ENCODE peak calls at places on chromosomes 4 and X, in ten cellular contexts. L is mesenchymal stem cell; Q is NCI-H226; Y is suprapubic skin; A is GM12864; S is CD4-positive, alpha-beta T cell; U is psoas muscle; N is CD8-positive, alpha-beta T cell; Z is spleen; X is dorsolateral prefrontal cortex. D is an unnamed sample.

GRCh38 chr4:27005512-27006246 is 145.0 kb downstream of the STIM2 start:
- DNase-seq in Q (peak), Z (no peak), X (no peak), A (no peak), N (no peak), S (no peak), Y (no peak), U (no peak), L (peak), D (no peak)

GRCh38 chr4:27048350-27049100 is 187.9 kb downstream of the STIM2 start:
- DNase-seq in Y (no peak), N (no peak), S (no peak), Q (no peak), L (peak), U (no peak), X (no peak), A (no peak), Z (no peak), D (no peak)

GRCh38 chr4:181418491-181418890 is 824.7 kb upstream of the TENM3 start:
- DNase-seq in Z (no peak), Q (no peak), S (no peak), N (no peak), X (no peak), L (no peak), A (no peak), Y (no peak), U (no peak), D (no peak)

GRCh38 chr4:134200811-134201215 is 776 bp downstream of the PABPC4L start:
- DNase-seq in X (no peak), Q (no peak), L (no peak), A (no peak), Z (peak), N (no peak), U (peak), Y (no peak), S (no peak), D (no peak)

GRCh38 chrX:130758072-130758471 is 144.9 kb downstream of the ENOX2 start:
- DNase-seq in S (no peak), X (no peak), Q (no peak), L (no peak), N (no peak), U (no peak), Z (no peak), Y (no peak), A (no peak), D (no peak)

GRCh38 chr4:27350161-27350560 is 489.5 kb downstream of the STIM2 start:
- DNase-seq in A (no peak), Y (no peak), Q (peak), N (no peak), U (no peak), X (no peak), L (peak), S (no peak), Z (no peak), D (no peak)

GRCh38 chr4:7989654-7990053 is 50.0 kb upstream of the AFAP1 start:
- DNase-seq in A (no peak), Q (no peak), X (no peak), S (no peak), L (no peak), Z (no peak), U (no peak), N (no peak), Y (no peak), D (no peak)

GRCh38 chr4:42638276-42638675 is 18.6 kb downstream of the ATP8A1 start:
- DNase-seq in L (no peak), N (no peak), A (no peak), Z (no peak), Y (no peak), S (no peak), Q (no peak), U (no peak), X (no peak), D (no peak)

GRCh38 chr4:30719363-30720020 is 677 bp upstream of the PCDH7 start:
- DNase-seq in Y (peak), S (no peak), X (peak), L (peak), N (no peak), Q (peak), Z (peak), A (no peak), U (peak), D (no peak)

GRCh38 chr4:43458293-43458692 is 565.8 kb downstream of the GRXCR1 start:
- DNase-seq in X (no peak), Q (no peak), Z (no peak), U (no peak), N (no peak), A (no peak), S (no peak), Y (no peak), L (no peak), D (no peak)

GRCh38 chr4:19748470-19748869 is 503.2 kb upstream of the SLIT2 start:
- DNase-seq in X (no peak), U (no peak), L (peak), Q (peak), A (no peak), Y (no peak), Z (no peak), N (no peak), S (no peak), D (no peak)

GRCh38 chrX:302975-303374 is 15.6 kb downstream of the GTPBP6 start:
- DNase-seq in A (no peak), Y (no peak), U (no peak), S (no peak), X (no peak), Q (no peak), Z (peak), N (no peak), L (no peak), D (no peak)

GRCh38 chr4:10030946-10031662 is 9.8 kb upstream of the SLC2A9 start:
- DNase-seq in U (no peak), Z (no peak), Y (no peak), X (no peak), A (no peak), N (no peak), L (no peak), S (no peak), Q (no peak), D (no peak)

GRCh38 chrX:46461653-46462191 is 83.5 kb downstream of the ZNF674 start:
- DNase-seq in X (no peak), U (no peak), S (no peak), Q (no peak), N (no peak), Y (no peak), A (peak), L (no peak), Z (no peak), D (no peak)

GRCh38 chr4:47469951-47470350 is 6.4 kb upstream of the COMMD8 start:
- DNase-seq in L (peak), A (no peak), N (no peak), U (no peak), Z (no peak), X (no peak), S (no peak), Y (no peak), Q (no peak), D (no peak)

GRCh38 chrX:138775501-138775900 is 64.0 kb upstream of the FGF13 start:
- DNase-seq in A (no peak), Q (no peak), N (no peak), S (no peak), Z (no peak), L (peak), Y (no peak), U (no peak), X (no peak), D (no peak)

GRCh38 chrX:9844936-9845573 is 58.8 kb downstream of the SHROOM2 start:
- DNase-seq in U (no peak), L (peak), Q (no peak), Y (no peak), Z (no peak), N (no peak), S (no peak), A (no peak), X (no peak), D (no peak)

GRCh38 chrX:130002541-130002940 is 20.1 kb downstream of the BCORL1 start:
- DNase-seq in Y (no peak), N (no peak), A (no peak), U (no peak), X (no peak), L (no peak), Z (no peak), Q (no peak), S (no peak), D (no peak)

GRCh38 chrX:40278340-40279090 is 180.8 kb upstream of the BCOR start:
- DNase-seq in U (no peak), N (peak), S (peak), Q (no peak), A (no peak), L (peak), Y (no peak), Z (no peak), X (no peak), D (peak)

GRCh38 chrX:314781-315595 is 3.6 kb downstream of the GTPBP6 start:
- DNase-seq in Q (no peak), Z (peak), A (no peak), Y (peak), U (peak), L (no peak), N (no peak), S (no peak), X (no peak), D (no peak)

GRCh38 chr4:164700471-164700870 is 53.5 kb upstream of the SMIM31 start:
- DNase-seq in A (no peak), L (no peak), U (no peak), Y (no peak), Z (peak), X (no peak), Q (no peak), N (no peak), S (no peak), D (no peak)

GRCh38 chrX:70452143-70452733 is 7.6 kb downstream of the DLG3 start:
- DNase-seq in Q (no peak), N (peak), A (no peak), Z (peak), X (no peak), S (peak), Y (no peak), L (peak), U (peak), D (no peak)

GRCh38 chr4:15751155-15751554 is 27.0 kb upstream of the CD38 start:
- DNase-seq in L (no peak), A (no peak), Y (no peak), Z (no peak), N (no peak), X (no peak), U (no peak), S (no peak), Q (no peak), D (no peak)

GRCh38 chr4:86935833-86936721 is 1.3 kb downstream of the AFF1 start:
- DNase-seq in U (peak), L (peak), Z (peak), S (peak), Y (no peak), X (peak), A (peak), N (peak), Q (peak), D (peak)

GRCh38 chrX:149074429-149074828 is 430.7 kb downstream of the IDS start:
- DNase-seq in L (peak), Z (no peak), U (peak), Y (no peak), S (no peak), N (no peak), X (no peak), A (no peak), Q (no peak), D (no peak)

GRCh38 chrX:63754141-63754859 is 30.7 kb downstream of the ARHGEF9 start:
- DNase-seq in Q (no peak), X (peak), L (peak), A (no peak), Y (peak), N (peak), S (peak), Z (no peak), U (no peak), D (peak)